ENCODE peak calls at places on chromosomes 1 and 21, in seven cellular contexts. One of them, this sample, is unnamed.
A peak's percentile ranks its signal among the peaks of the same experiment; 100 is the strongest.

GRCh38 chr1:114756949-114757454 is 782 bp downstream of the CSDE1 start:
- DNase-seq in OCI-LY7: no peak
- DNase-seq in PC-9: peak; percentile 16
- DNase-seq in endothelial cell of umbilical vein: no peak
- DNase-seq in H9: no peak
- DNase-seq in ascending aorta: peak; percentile 75
- DNase-seq in CD4-positive, CD25-positive, alpha-beta regulatory T cell: no peak
- DNase-seq in this sample: no peak

GRCh38 chr1:163038928-163039327 is 30.2 kb upstream of the RGS4 start:
- DNase-seq in H9: no peak
- DNase-seq in CD4-positive, CD25-positive, alpha-beta regulatory T cell: no peak
- DNase-seq in endothelial cell of umbilical vein: no peak
- DNase-seq in PC-9: no peak
- DNase-seq in ascending aorta: no peak
- DNase-seq in OCI-LY7: no peak
- DNase-seq in this sample: no peak

GRCh38 chr1:234844479-234845031 is 234.6 kb upstream of the IRF2BP2 start:
- DNase-seq in OCI-LY7: peak; percentile 71
- DNase-seq in ascending aorta: no peak
- DNase-seq in CD4-positive, CD25-positive, alpha-beta regulatory T cell: peak; percentile 16
- DNase-seq in endothelial cell of umbilical vein: peak; percentile 94
- DNase-seq in H9: no peak
- DNase-seq in PC-9: no peak
- DNase-seq in this sample: no peak

GRCh38 chr1:58971629-58972140 is 187.8 kb upstream of the JUN start:
- DNase-seq in PC-9: no peak
- DNase-seq in endothelial cell of umbilical vein: no peak
- DNase-seq in CD4-positive, CD25-positive, alpha-beta regulatory T cell: no peak
- DNase-seq in ascending aorta: no peak
- DNase-seq in H9: no peak
- DNase-seq in OCI-LY7: no peak
- DNase-seq in this sample: no peak

GRCh38 chr1:26288311-26288941 is 8.5 kb downstream of the SH3BGRL3 start:
- DNase-seq in H9: no peak
- DNase-seq in endothelial cell of umbilical vein: no peak
- DNase-seq in OCI-LY7: peak; percentile 83
- DNase-seq in PC-9: no peak
- DNase-seq in CD4-positive, CD25-positive, alpha-beta regulatory T cell: peak; percentile 31
- DNase-seq in ascending aorta: no peak
- DNase-seq in this sample: no peak

GRCh38 chr1:171902527-171902926 is 61.2 kb downstream of the DNM3 start:
- DNase-seq in CD4-positive, CD25-positive, alpha-beta regulatory T cell: no peak
- DNase-seq in PC-9: no peak
- DNase-seq in H9: no peak
- DNase-seq in OCI-LY7: no peak
- DNase-seq in ascending aorta: no peak
- DNase-seq in endothelial cell of umbilical vein: no peak
- DNase-seq in this sample: no peak

GRCh38 chr1:155196103-155196892 is 11.4 kb downstream of the THBS3 start:
- DNase-seq in OCI-LY7: no peak
- DNase-seq in H9: peak; percentile 95
- DNase-seq in PC-9: no peak
- DNase-seq in CD4-positive, CD25-positive, alpha-beta regulatory T cell: no peak
- DNase-seq in endothelial cell of umbilical vein: no peak
- DNase-seq in ascending aorta: no peak
- DNase-seq in this sample: no peak

GRCh38 chr1:115142616-115143015 is 53.3 kb upstream of the TSPAN2 start:
- DNase-seq in endothelial cell of umbilical vein: no peak
- DNase-seq in OCI-LY7: no peak
- DNase-seq in H9: no peak
- DNase-seq in PC-9: no peak
- DNase-seq in CD4-positive, CD25-positive, alpha-beta regulatory T cell: no peak
- DNase-seq in ascending aorta: no peak
- DNase-seq in this sample: no peak

GRCh38 chr1:17819129-17819802 is 64.1 kb downstream of the ACTL8 start:
- DNase-seq in OCI-LY7: no peak
- DNase-seq in H9: peak; percentile 19
- DNase-seq in PC-9: peak; percentile 4
- DNase-seq in CD4-positive, CD25-positive, alpha-beta regulatory T cell: no peak
- DNase-seq in ascending aorta: peak; percentile 12
- DNase-seq in endothelial cell of umbilical vein: no peak
- DNase-seq in this sample: no peak

GRCh38 chr1:37945743-37946702 is 830 bp downstream of the INPP5B start:
- DNase-seq in ascending aorta: peak; percentile 89
- DNase-seq in endothelial cell of umbilical vein: peak; percentile 86
- DNase-seq in PC-9: no peak
- DNase-seq in OCI-LY7: no peak
- DNase-seq in H9: peak; percentile 33
- DNase-seq in CD4-positive, CD25-positive, alpha-beta regulatory T cell: no peak
- DNase-seq in this sample: no peak

GRCh38 chr21:38918629-38919346 is 113.1 kb downstream of the ETS2 start:
- DNase-seq in OCI-LY7: no peak
- DNase-seq in ascending aorta: no peak
- DNase-seq in PC-9: no peak
- DNase-seq in CD4-positive, CD25-positive, alpha-beta regulatory T cell: no peak
- DNase-seq in endothelial cell of umbilical vein: no peak
- DNase-seq in H9: no peak
- DNase-seq in this sample: no peak

GRCh38 chr1:206814716-206815341 is 42.5 kb upstream of the IL10 start:
- DNase-seq in CD4-positive, CD25-positive, alpha-beta regulatory T cell: no peak
- DNase-seq in ascending aorta: no peak
- DNase-seq in endothelial cell of umbilical vein: peak; percentile 52
- DNase-seq in H9: no peak
- DNase-seq in PC-9: no peak
- DNase-seq in OCI-LY7: no peak
- DNase-seq in this sample: no peak

GRCh38 chr1:160639652-160640051 is 7.2 kb downstream of the SLAMF1 start:
- DNase-seq in OCI-LY7: no peak
- DNase-seq in PC-9: no peak
- DNase-seq in endothelial cell of umbilical vein: peak; percentile 42
- DNase-seq in H9: no peak
- DNase-seq in ascending aorta: no peak
- DNase-seq in CD4-positive, CD25-positive, alpha-beta regulatory T cell: no peak
- DNase-seq in this sample: no peak

GRCh38 chr1:30125024-30125423 is 598.4 kb downstream of the MATN1 start:
- DNase-seq in OCI-LY7: no peak
- DNase-seq in H9: no peak
- DNase-seq in CD4-positive, CD25-positive, alpha-beta regulatory T cell: no peak
- DNase-seq in endothelial cell of umbilical vein: no peak
- DNase-seq in PC-9: no peak
- DNase-seq in ascending aorta: no peak
- DNase-seq in this sample: no peak

GRCh38 chr1:156160744-156161181 is 7.4 kb downstream of the SEMA4A start:
- DNase-seq in OCI-LY7: no peak
- DNase-seq in PC-9: no peak
- DNase-seq in CD4-positive, CD25-positive, alpha-beta regulatory T cell: peak; percentile 47
- DNase-seq in endothelial cell of umbilical vein: peak; percentile 78
- DNase-seq in ascending aorta: peak; percentile 94
- DNase-seq in H9: peak; percentile 89
- DNase-seq in this sample: no peak

GRCh38 chr1:38962113-38962512 is 20.5 kb upstream of the RHBDL2 start:
- DNase-seq in endothelial cell of umbilical vein: no peak
- DNase-seq in OCI-LY7: no peak
- DNase-seq in ascending aorta: no peak
- DNase-seq in PC-9: peak; percentile 45
- DNase-seq in CD4-positive, CD25-positive, alpha-beta regulatory T cell: no peak
- DNase-seq in H9: no peak
- DNase-seq in this sample: no peak

GRCh38 chr1:203702130-203702577 is 62.8 kb upstream of the LAX1 start:
- DNase-seq in PC-9: peak; percentile 49
- DNase-seq in CD4-positive, CD25-positive, alpha-beta regulatory T cell: peak; percentile 57
- DNase-seq in endothelial cell of umbilical vein: peak; percentile 62
- DNase-seq in H9: peak; percentile 66
- DNase-seq in ascending aorta: peak; percentile 77
- DNase-seq in OCI-LY7: peak; percentile 77
- DNase-seq in this sample: no peak

GRCh38 chr1:78079580-78079979 is 33.8 kb downstream of the GIPC2 start:
- DNase-seq in OCI-LY7: no peak
- DNase-seq in ascending aorta: no peak
- DNase-seq in CD4-positive, CD25-positive, alpha-beta regulatory T cell: no peak
- DNase-seq in endothelial cell of umbilical vein: peak; percentile 73
- DNase-seq in PC-9: no peak
- DNase-seq in H9: no peak
- DNase-seq in this sample: no peak

GRCh38 chr1:45545553-45546310 is 4.9 kb upstream of the AKR1A1 start:
- DNase-seq in CD4-positive, CD25-positive, alpha-beta regulatory T cell: no peak
- DNase-seq in endothelial cell of umbilical vein: no peak
- DNase-seq in OCI-LY7: no peak
- DNase-seq in PC-9: no peak
- DNase-seq in H9: no peak
- DNase-seq in ascending aorta: no peak
- DNase-seq in this sample: no peak

GRCh38 chr1:88462481-88463261 is 221.4 kb upstream of the PKN2 start:
- DNase-seq in endothelial cell of umbilical vein: peak; percentile 14
- DNase-seq in ascending aorta: no peak
- DNase-seq in H9: peak; percentile 60
- DNase-seq in OCI-LY7: no peak
- DNase-seq in PC-9: peak; percentile 14
- DNase-seq in CD4-positive, CD25-positive, alpha-beta regulatory T cell: no peak
- DNase-seq in this sample: no peak

GRCh38 chr1:90474158-90474557 is 242.9 kb downstream of the BARHL2 start:
- DNase-seq in OCI-LY7: no peak
- DNase-seq in PC-9: no peak
- DNase-seq in CD4-positive, CD25-positive, alpha-beta regulatory T cell: no peak
- DNase-seq in H9: no peak
- DNase-seq in ascending aorta: no peak
- DNase-seq in endothelial cell of umbilical vein: no peak
- DNase-seq in this sample: no peak

GRCh38 chr1:149849947-149850360 is 49.4 kb upstream of the BOLA1 start:
- DNase-seq in ascending aorta: peak; percentile 44
- DNase-seq in H9: no peak
- DNase-seq in OCI-LY7: peak; percentile 59
- DNase-seq in endothelial cell of umbilical vein: peak; percentile 53
- DNase-seq in CD4-positive, CD25-positive, alpha-beta regulatory T cell: peak; percentile 41
- DNase-seq in PC-9: no peak
- DNase-seq in this sample: no peak

GRCh38 chr1:17615157-17615556 is 75.7 kb downstream of the ARHGEF10L start:
- DNase-seq in CD4-positive, CD25-positive, alpha-beta regulatory T cell: no peak
- DNase-seq in endothelial cell of umbilical vein: no peak
- DNase-seq in H9: no peak
- DNase-seq in PC-9: no peak
- DNase-seq in OCI-LY7: no peak
- DNase-seq in ascending aorta: no peak
- DNase-seq in this sample: no peak

GRCh38 chr21:33231526-33231925 is 1.8 kb downstream of the IFNAR2 start:
- DNase-seq in OCI-LY7: no peak
- DNase-seq in endothelial cell of umbilical vein: no peak
- DNase-seq in ascending aorta: no peak
- DNase-seq in CD4-positive, CD25-positive, alpha-beta regulatory T cell: peak; percentile 31
- DNase-seq in PC-9: no peak
- DNase-seq in H9: no peak
- DNase-seq in this sample: no peak

GRCh38 chr1:49181033-49181432 is 404.3 kb upstream of the BEND5 start:
- DNase-seq in ascending aorta: no peak
- DNase-seq in PC-9: no peak
- DNase-seq in OCI-LY7: no peak
- DNase-seq in endothelial cell of umbilical vein: no peak
- DNase-seq in H9: no peak
- DNase-seq in CD4-positive, CD25-positive, alpha-beta regulatory T cell: no peak
- DNase-seq in this sample: no peak

GRCh38 chr1:244573768-244574167 is 79.2 kb upstream of the DESI2 start:
- DNase-seq in PC-9: no peak
- DNase-seq in H9: no peak
- DNase-seq in endothelial cell of umbilical vein: no peak
- DNase-seq in ascending aorta: no peak
- DNase-seq in OCI-LY7: no peak
- DNase-seq in CD4-positive, CD25-positive, alpha-beta regulatory T cell: no peak
- DNase-seq in this sample: no peak
- H3K9me3 ChIP-seq in PC-9: peaks cover 44% of the 10 kb centered on the region
- H3K9me3 ChIP-seq in H9: peaks cover 23% of the 10 kb centered on the region
- H3K9me3 ChIP-seq in endothelial cell of umbilical vein: peaks cover 8% of the 10 kb centered on the region
- H3K9me3 ChIP-seq in ascending aorta: peaks cover 48% of the 10 kb centered on the region
- H3K9me3 ChIP-seq in OCI-LY7: peaks cover 23% of the 10 kb centered on the region
- H3K9me3 ChIP-seq in CD4-positive, CD25-positive, alpha-beta regulatory T cell: peaks cover 28% of the 10 kb centered on the region
- H3K9me3 ChIP-seq in this sample: peaks cover 7% of the 10 kb centered on the region

GRCh38 chr1:44534771-44535170 is 129.7 kb downstream of the RNF220 start:
- DNase-seq in PC-9: no peak
- DNase-seq in H9: no peak
- DNase-seq in ascending aorta: no peak
- DNase-seq in OCI-LY7: no peak
- DNase-seq in CD4-positive, CD25-positive, alpha-beta regulatory T cell: no peak
- DNase-seq in endothelial cell of umbilical vein: no peak
- DNase-seq in this sample: no peak

GRCh38 chr1:44526295-44527073 is 121.4 kb downstream of the RNF220 start:
- DNase-seq in endothelial cell of umbilical vein: no peak
- DNase-seq in H9: no peak
- DNase-seq in ascending aorta: no peak
- DNase-seq in PC-9: no peak
- DNase-seq in OCI-LY7: no peak
- DNase-seq in CD4-positive, CD25-positive, alpha-beta regulatory T cell: no peak
- DNase-seq in this sample: no peak

GRCh38 chr1:44532567-44532944 is 127.5 kb downstream of the RNF220 start:
- DNase-seq in H9: no peak
- DNase-seq in ascending aorta: no peak
- DNase-seq in PC-9: no peak
- DNase-seq in endothelial cell of umbilical vein: no peak
- DNase-seq in OCI-LY7: no peak
- DNase-seq in CD4-positive, CD25-positive, alpha-beta regulatory T cell: no peak
- DNase-seq in this sample: no peak

GRCh38 chr1:44536357-44536756 is 131.3 kb downstream of the RNF220 start:
- DNase-seq in endothelial cell of umbilical vein: no peak
- DNase-seq in ascending aorta: no peak
- DNase-seq in PC-9: no peak
- DNase-seq in CD4-positive, CD25-positive, alpha-beta regulatory T cell: no peak
- DNase-seq in OCI-LY7: no peak
- DNase-seq in H9: no peak
- DNase-seq in this sample: no peak

GRCh38 chr1:44531785-44532566 is 126.9 kb downstream of the RNF220 start:
- DNase-seq in ascending aorta: no peak
- DNase-seq in CD4-positive, CD25-positive, alpha-beta regulatory T cell: no peak
- DNase-seq in PC-9: peak; percentile 75
- DNase-seq in H9: no peak
- DNase-seq in OCI-LY7: no peak
- DNase-seq in endothelial cell of umbilical vein: peak; percentile 20
- DNase-seq in this sample: no peak
- H3K9me3 ChIP-seq in ascending aorta: no peaks in the 10 kb centered on the region
- H3K9me3 ChIP-seq in CD4-positive, CD25-positive, alpha-beta regulatory T cell: no peaks in the 10 kb centered on the region
- H3K9me3 ChIP-seq in PC-9: no peaks in the 10 kb centered on the region
- H3K9me3 ChIP-seq in H9: no peaks in the 10 kb centered on the region
- H3K9me3 ChIP-seq in OCI-LY7: no peaks in the 10 kb centered on the region
- H3K9me3 ChIP-seq in endothelial cell of umbilical vein: no peaks in the 10 kb centered on the region
- H3K9me3 ChIP-seq in this sample: peaks cover 2% of the 10 kb centered on the region

GRCh38 chr1:4685466-4685865 is 31.1 kb downstream of the AJAP1 start:
- DNase-seq in OCI-LY7: no peak
- DNase-seq in CD4-positive, CD25-positive, alpha-beta regulatory T cell: no peak
- DNase-seq in endothelial cell of umbilical vein: no peak
- DNase-seq in PC-9: no peak
- DNase-seq in H9: no peak
- DNase-seq in ascending aorta: no peak
- DNase-seq in this sample: no peak
- H3K9me3 ChIP-seq in OCI-LY7: no peaks in the 10 kb centered on the region
- H3K9me3 ChIP-seq in CD4-positive, CD25-positive, alpha-beta regulatory T cell: no peaks in the 10 kb centered on the region
- H3K9me3 ChIP-seq in endothelial cell of umbilical vein: peaks cover 2% of the 10 kb centered on the region
- H3K9me3 ChIP-seq in PC-9: no peaks in the 10 kb centered on the region
- H3K9me3 ChIP-seq in H9: no peaks in the 10 kb centered on the region
- H3K9me3 ChIP-seq in ascending aorta: peaks cover 3% of the 10 kb centered on the region
- H3K9me3 ChIP-seq in this sample: no peaks in the 10 kb centered on the region

DNA sequence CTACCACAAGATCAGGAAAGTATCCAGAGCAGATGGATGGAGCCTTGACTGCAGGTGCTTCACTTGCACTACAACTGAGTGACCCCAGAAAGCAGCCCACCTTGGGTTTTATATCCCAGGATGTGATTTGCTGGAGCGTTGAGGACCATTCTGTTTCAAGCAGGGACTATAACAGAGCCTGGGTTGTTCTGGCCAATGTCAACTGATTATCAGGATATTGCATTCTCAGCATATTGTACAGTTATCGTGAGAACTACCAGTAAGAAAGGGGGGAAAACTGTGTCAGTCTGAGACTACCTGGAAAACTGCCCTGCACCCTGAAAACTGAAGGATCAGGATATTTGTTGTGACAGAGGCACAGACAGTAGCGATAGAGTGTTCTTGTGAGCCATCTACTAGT is 8.0 kb downstream of the ZNF669 start:
- DNase-seq in ascending aorta: no peak
- DNase-seq in PC-9: no peak
- DNase-seq in CD4-positive, CD25-positive, alpha-beta regulatory T cell: no peak
- DNase-seq in OCI-LY7: no peak
- DNase-seq in H9: no peak
- DNase-seq in endothelial cell of umbilical vein: no peak
- DNase-seq in this sample: no peak
- H3K9me3 ChIP-seq in ascending aorta: peaks cover 63% of the 10 kb centered on the region
- H3K9me3 ChIP-seq in PC-9: peaks cover 4% of the 10 kb centered on the region
- H3K9me3 ChIP-seq in CD4-positive, CD25-positive, alpha-beta regulatory T cell: peaks cover 53% of the 10 kb centered on the region
- H3K9me3 ChIP-seq in OCI-LY7: peaks cover 16% of the 10 kb centered on the region
- H3K9me3 ChIP-seq in H9: peaks cover 4% of the 10 kb centered on the region
- H3K9me3 ChIP-seq in endothelial cell of umbilical vein: peaks cover 9% of the 10 kb centered on the region
- H3K9me3 ChIP-seq in this sample: peaks cover 9% of the 10 kb centered on the region

This sample was measured in RWPE2.